ENCODE peak calls at places on chromosome 1, in five cellular contexts. One of them, this sample, is unnamed.

GRCh38 chr1:17140279-17140678 is 21.0 kb upstream of the PADI2 start:
- DNase-seq in heart left ventricle: no peak
- DNase-seq in epithelial cell of prostate: no peak
- DNase-seq in central memory CD4-positive, alpha-beta T cell: no peak
- DNase-seq in HEK293T: no peak
- DNase-seq in this sample: no peak

GRCh38 chr1:88985033-88985432 is 7.4 kb downstream of the KYAT3 start:
- DNase-seq in heart left ventricle: no peak
- DNase-seq in epithelial cell of prostate: peak; percentile 71
- DNase-seq in central memory CD4-positive, alpha-beta T cell: no peak
- DNase-seq in HEK293T: no peak
- DNase-seq in this sample: no peak

GRCh38 chr1:182595641-182596240 is 6.7 kb upstream of the RNASEL start:
- DNase-seq in heart left ventricle: peak; percentile 58
- DNase-seq in epithelial cell of prostate: no peak
- DNase-seq in central memory CD4-positive, alpha-beta T cell: peak; percentile 49
- DNase-seq in HEK293T: peak; percentile 82
- DNase-seq in this sample: peak; percentile 84

GRCh38 chr1:14968251-14968812 is 185.2 kb upstream of the TMEM51 start:
- DNase-seq in heart left ventricle: no peak
- DNase-seq in epithelial cell of prostate: no peak
- DNase-seq in central memory CD4-positive, alpha-beta T cell: no peak
- DNase-seq in HEK293T: no peak
- DNase-seq in this sample: no peak

GRCh38 chr1:145962157-145963102 is 1.9 kb downstream of the ANKRD34A start:
- DNase-seq in heart left ventricle: peak; percentile 66
- DNase-seq in epithelial cell of prostate: no peak
- DNase-seq in central memory CD4-positive, alpha-beta T cell: peak; percentile 17
- DNase-seq in HEK293T: no peak
- DNase-seq in this sample: peak; percentile 24

GRCh38 chr1:210321131-210321530 is 7.6 kb upstream of the HHAT start:
- DNase-seq in heart left ventricle: no peak
- DNase-seq in epithelial cell of prostate: no peak
- DNase-seq in central memory CD4-positive, alpha-beta T cell: no peak
- DNase-seq in HEK293T: no peak
- DNase-seq in this sample: no peak

GRCh38 chr1:156383023-156383422 is 14.0 kb downstream of the RHBG start:
- DNase-seq in heart left ventricle: peak; percentile 50
- DNase-seq in epithelial cell of prostate: no peak
- DNase-seq in central memory CD4-positive, alpha-beta T cell: peak; percentile 35
- DNase-seq in HEK293T: peak; percentile 92
- DNase-seq in this sample: peak; percentile 92

GRCh38 chr1:110176299-110176956 is 26.1 kb downstream of the SLC6A17 start:
- DNase-seq in heart left ventricle: peak; percentile 62
- DNase-seq in epithelial cell of prostate: no peak
- DNase-seq in central memory CD4-positive, alpha-beta T cell: no peak
- DNase-seq in HEK293T: no peak
- DNase-seq in this sample: no peak

GRCh38 chr1:20223659-20224058 is 37.3 kb upstream of the PLA2G2C start:
- DNase-seq in heart left ventricle: no peak
- DNase-seq in epithelial cell of prostate: no peak
- DNase-seq in central memory CD4-positive, alpha-beta T cell: no peak
- DNase-seq in HEK293T: no peak
- DNase-seq in this sample: peak; percentile 39

GRCh38 chr1:51300270-51300669 is 30.1 kb downstream of the TTC39A start:
- DNase-seq in heart left ventricle: no peak
- DNase-seq in epithelial cell of prostate: no peak
- DNase-seq in central memory CD4-positive, alpha-beta T cell: no peak
- DNase-seq in HEK293T: no peak
- DNase-seq in this sample: no peak

GRCh38 chr1:10152709-10153284 is 57.6 kb upstream of the KIF1B start:
- DNase-seq in heart left ventricle: peak; percentile 30
- DNase-seq in epithelial cell of prostate: no peak
- DNase-seq in central memory CD4-positive, alpha-beta T cell: no peak
- DNase-seq in HEK293T: peak; percentile 60
- DNase-seq in this sample: peak; percentile 80

GRCh38 chr1:35079003-35079930 is at the start of gene ZMYM1:
- DNase-seq in heart left ventricle: peak; percentile 89
- DNase-seq in epithelial cell of prostate: peak; percentile 60
- DNase-seq in central memory CD4-positive, alpha-beta T cell: peak; percentile 72
- DNase-seq in HEK293T: peak; percentile 98
- DNase-seq in this sample: peak; percentile 93